ENCODE peak calls at places on chromosomes 1 and 21, in four cellular contexts. K is GM23248; L is CD4-positive, CD25-positive, alpha-beta regulatory T cell; J is left lung. N is an unnamed sample.

GRCh38 chr1:102191723-102192122 is 195.0 kb upstream of the OLFM3 start:
- DNase-seq in L (no peak), J (no peak), K (peak; percentile 12), N (no peak)

GRCh38 chr1:64471218-64471719 is 1.3 kb downstream of the CACHD1 start:
- DNase-seq in J (peak; percentile 57), L (no peak), K (peak; percentile 59), N (peak; percentile 53)

GRCh38 chr1:157301477-157302198 is 163.4 kb upstream of the ETV3 start:
- DNase-seq in L (no peak), K (no peak), J (no peak), N (no peak)

GRCh38 chr1:56301791-56302190 is 277.6 kb downstream of the PLPP3 start:
- DNase-seq in K (peak; percentile 67), L (no peak), J (no peak), N (no peak)

GRCh38 chr1:11065796-11066195 is 6.0 kb upstream of the SRM start:
- DNase-seq in J (peak; percentile 4), K (no peak), L (no peak), N (no peak)

GRCh38 chr1:184330884-184331283 is 55.9 kb upstream of the C1orf21 start:
- DNase-seq in K (no peak), J (no peak), L (no peak), N (no peak)

GRCh38 chr1:150695561-150695960 is 1.4 kb downstream of the GOLPH3L start:
- DNase-seq in J (no peak), K (peak; percentile 14), L (no peak), N (no peak)

GRCh38 chr1:30271401-30272287 is 451.7 kb downstream of the MATN1 start:
- DNase-seq in J (no peak), K (no peak), L (no peak), N (no peak)

GRCh38 chr1:78549366-78549765 is 58.6 kb downstream of the PTGFR start:
- DNase-seq in J (no peak), K (no peak), L (no peak), N (no peak)

GRCh38 chr1:1111516-1112236 is 4.2 kb downstream of the C1orf159 start:
- DNase-seq in J (peak; percentile 14), K (no peak), L (no peak), N (no peak)

GRCh38 chr1:74422379-74423155 is 89.8 kb downstream of the LRRC53 start:
- DNase-seq in K (no peak), J (no peak), L (no peak), N (no peak)

GRCh38 chr21:31236528-31236927 is 107.5 kb downstream of the TIAM1 start:
- DNase-seq in K (peak; percentile 6), J (no peak), L (no peak), N (no peak)

GRCh38 chr1:206633708-206634121 is 1.6 kb upstream of the DYRK3 start:
- DNase-seq in K (peak; percentile 95), J (no peak), L (no peak), N (no peak)

GRCh38 chr1:116931016-116931918 is 21.6 kb downstream of the PTGFRN start:
- DNase-seq in L (no peak), K (no peak), J (no peak), N (no peak)

GRCh38 chr1:211698161-211699026 is 23.0 kb upstream of the NEK2 start:
- DNase-seq in L (peak; percentile 70), J (peak; percentile 86), K (peak; percentile 68), N (peak; percentile 66)

GRCh38 chr1:220791287-220791686 is 4.6 kb downstream of the MTARC1 start:
- DNase-seq in K (no peak), J (no peak), L (no peak), N (no peak)

GRCh38 chr1:21783679-21784603 is 992 bp upstream of the USP48 start:
- DNase-seq in J (peak; percentile 41), L (no peak), K (peak; percentile 91), N (peak; percentile 92)

GRCh38 chr1:237386362-237387143 is 344.6 kb downstream of the RYR2 start:
- DNase-seq in K (peak; percentile 48), J (no peak), L (no peak), N (no peak)

GRCh38 chr1:116769561-116769977 is 15.3 kb downstream of the CD2 start:
- DNase-seq in J (no peak), K (peak; percentile 53), L (peak; percentile 84), N (no peak)

GRCh38 chr1:245378352-245379144 is 223.8 kb downstream of the KIF26B start:
- DNase-seq in K (no peak), L (no peak), J (no peak), N (no peak)

GRCh38 chr1:100074604-100075395 is 57.9 kb downstream of the SASS6 start:
- DNase-seq in J (no peak), K (no peak), L (no peak), N (no peak)

GRCh38 chr1:9080704-9081291 is 11.4 kb upstream of the SLC2A5 start:
- DNase-seq in J (no peak), K (no peak), L (no peak), N (no peak)

GRCh38 chr1:84998642-84999280 is 1.8 kb upstream of the MCOLN2 start:
- DNase-seq in J (no peak), L (peak; percentile 12), K (peak; percentile 18), N (no peak)

GRCh38 chr1:18344755-18345154 is 136.0 kb upstream of the KLHDC7A start:
- DNase-seq in K (no peak), J (no peak), L (no peak), N (no peak)

GRCh38 chr1:205769641-205770365 is 5.5 kb downstream of the RAB29 start:
- DNase-seq in K (peak; percentile 10), L (no peak), J (no peak), N (no peak)

GRCh38 chr1:12380316-12381249 is 150.8 kb downstream of the VPS13D start:
- DNase-seq in K (no peak), L (no peak), J (no peak), N (no peak)

DNA sequence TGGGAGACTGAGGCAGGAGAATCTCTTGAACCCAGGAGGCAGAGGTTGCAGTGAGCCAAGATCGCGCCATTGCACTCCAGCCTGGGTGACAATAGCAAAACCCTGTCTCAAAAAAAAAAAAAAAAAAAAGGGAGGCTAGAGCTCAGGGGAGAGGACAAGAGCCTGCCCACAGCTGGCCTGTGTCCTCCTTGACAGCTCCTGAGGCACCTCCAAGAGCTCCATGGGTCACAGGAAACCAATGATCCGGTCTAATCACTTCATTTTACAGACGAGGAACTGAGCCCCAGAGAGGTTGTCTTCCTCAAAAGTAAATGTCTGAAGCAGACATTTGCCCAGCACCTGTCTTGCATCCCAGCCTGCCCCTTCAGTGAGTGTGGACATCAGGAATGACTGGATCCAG is 49.4 kb downstream of the NID1 start:
- DNase-seq in L (no peak), K (no peak), J (no peak), N (no peak)
- H3K27ac ChIP-seq in L (no peak overlapping the region), K (no peak overlapping the region), J (no peak overlapping the region), N (peak overlapping the region; percentile 92)

GRCh38 chr1:231929311-231929710 is 302.7 kb downstream of the DISC1 start:
- DNase-seq in K (peak; percentile 25), J (no peak), L (no peak), N (no peak)
- H3K27ac ChIP-seq in K (no peak overlapping the region), J (no peak overlapping the region), L (no peak overlapping the region), N (no peak overlapping the region)

DNA sequence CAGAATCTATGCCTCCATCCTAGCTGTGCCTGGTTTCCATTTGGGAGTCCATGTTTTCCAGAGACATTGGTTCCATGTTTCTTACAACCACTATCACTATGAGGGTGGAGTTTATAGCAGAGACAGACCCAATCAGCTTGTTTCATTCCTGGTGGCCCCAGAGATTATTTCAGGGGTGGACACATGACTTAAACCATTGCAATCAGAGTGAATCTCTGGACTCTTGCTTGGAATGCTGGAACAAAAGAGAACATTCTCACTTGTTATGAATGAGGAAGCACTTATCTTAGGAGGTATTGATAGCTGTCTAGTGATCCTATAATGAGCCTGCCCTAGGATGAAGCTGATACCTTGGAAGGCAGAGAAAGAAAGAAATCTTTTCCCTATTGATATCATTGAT is 250.3 kb downstream of the ATG4C start:
- DNase-seq in J (no peak), K (no peak), L (no peak), N (no peak)
- H3K27ac ChIP-seq in J (no peak overlapping the region), K (no peak overlapping the region), L (no peak overlapping the region), N (no peak overlapping the region)

DNA sequence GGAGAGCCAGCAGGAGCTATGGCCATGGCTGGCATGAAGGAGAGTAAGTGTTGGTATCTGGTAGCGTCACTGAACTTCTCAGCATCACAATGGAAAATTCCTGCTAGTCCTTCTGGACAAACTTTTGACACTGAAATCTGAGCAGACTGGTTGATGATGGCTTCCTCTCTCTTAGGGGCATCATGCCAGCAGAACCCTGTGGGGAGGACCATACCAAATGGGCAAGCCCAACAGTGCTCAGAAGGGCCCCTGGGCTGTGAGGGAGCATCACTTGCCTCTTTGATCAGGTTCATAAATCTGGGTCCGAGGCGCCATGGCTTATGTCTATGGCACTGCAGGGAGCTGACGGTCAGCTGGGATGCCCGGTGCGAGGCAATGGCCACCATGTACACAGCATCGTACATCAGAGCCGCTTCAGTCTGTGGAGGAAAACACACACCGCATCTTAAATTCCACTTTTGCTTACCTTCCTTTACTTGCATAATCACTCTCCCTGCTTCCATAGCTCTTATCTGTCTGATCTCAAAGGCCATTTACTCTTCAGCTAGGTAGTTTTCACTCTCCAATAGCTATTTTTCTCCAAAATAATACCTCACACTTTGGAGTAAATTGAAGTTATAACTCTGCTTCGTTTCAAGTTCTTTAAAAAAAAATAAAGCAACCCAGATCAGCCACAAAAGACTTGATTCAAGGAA is 297.1 kb downstream of the GRIK1 start:
- DNase-seq in J (no peak), L (no peak), K (no peak), N (no peak)
- H3K27ac ChIP-seq in J (no peak overlapping the region), L (no peak overlapping the region), K (no peak overlapping the region), N (no peak overlapping the region)

DNA sequence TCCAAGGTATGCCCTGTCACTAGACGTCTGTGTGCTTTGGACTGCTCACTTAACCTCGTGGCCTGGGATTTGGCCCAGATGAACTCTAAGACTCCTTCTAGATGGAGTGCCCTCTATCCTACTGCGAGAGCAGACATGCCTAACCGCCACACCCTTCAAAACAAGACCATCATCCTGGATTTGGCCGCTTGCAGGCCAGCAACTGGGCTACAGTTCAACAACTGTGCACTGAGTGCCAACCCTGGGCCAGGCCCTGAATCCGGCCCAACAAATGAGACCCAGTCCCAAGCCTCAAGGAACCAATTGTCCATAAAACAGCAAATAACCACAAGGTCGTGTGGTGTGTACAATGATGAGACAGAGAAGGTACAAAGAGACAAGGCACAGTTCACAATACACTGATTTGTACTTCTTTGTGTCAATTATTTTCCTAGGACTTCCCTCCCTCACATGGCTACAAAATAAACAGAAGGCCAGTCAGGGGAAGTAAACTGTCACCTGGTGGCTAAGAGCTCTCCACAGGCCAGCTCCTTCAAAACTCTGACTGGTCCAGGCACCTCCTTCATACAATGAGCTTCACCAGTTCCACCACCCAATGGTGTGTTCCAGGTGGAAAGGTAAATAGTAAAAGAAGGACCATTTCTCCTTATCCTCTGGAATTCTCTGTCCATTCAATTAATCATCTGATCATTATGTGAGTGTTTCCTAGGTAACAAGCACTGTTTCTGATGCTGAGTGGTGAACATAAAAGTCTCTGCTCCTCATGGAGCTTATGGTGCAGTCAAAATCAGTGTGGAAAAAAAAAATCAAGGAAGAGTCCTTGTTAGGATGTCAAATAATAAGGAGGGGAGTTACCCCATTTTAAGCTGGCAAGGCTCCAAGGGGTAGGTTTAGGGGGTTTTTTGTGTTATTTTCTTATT is 60.4 kb downstream of the CAPZB start:
- DNase-seq in J (peak; percentile 60), K (no peak), L (no peak), N (no peak)
- H3K27ac ChIP-seq in J (peak overlapping the region; percentile 74), K (peak overlapping the region; percentile 92), L (no peak overlapping the region), N (peak overlapping the region; percentile 90)

GRCh38 chr1:2414297-2414958 is 2.1 kb upstream of the PEX10 start:
- DNase-seq in L (peak; percentile 80), J (peak; percentile 74), K (peak; percentile 74), N (peak; percentile 67)
- H3K27ac ChIP-seq in L (peak overlapping the region; percentile 80), J (no peak overlapping the region), K (no peak overlapping the region), N (peak overlapping the region; percentile 88)